ENCODE peak calls at places on chromosomes 3 and 15, in four cellular contexts. One of them, this sample, is unnamed.
A peak's percentile ranks its signal among the peaks of the same experiment; 100 is the strongest.

GRCh38 chr3:14423197-14423743 is 20.9 kb downstream of the SLC6A6 start:
- DNase-seq in tibial artery: no peak
- DNase-seq in stimulated activated CD4-positive, alpha-beta T cell treated with anti-CD3 and anti-CD28 coated beads, Interleukin-2, amount 100 ng/mL, for 48 hours: no peak
- DNase-seq in NCI-H2171: no peak
- DNase-seq in this sample: no peak

GRCh38 chr15:60442763-60443162 is 36.2 kb downstream of the ICE2 start:
- DNase-seq in tibial artery: no peak
- DNase-seq in stimulated activated CD4-positive, alpha-beta T cell treated with anti-CD3 and anti-CD28 coated beads, Interleukin-2, amount 100 ng/mL, for 48 hours: no peak
- DNase-seq in NCI-H2171: no peak
- DNase-seq in this sample: no peak

GRCh38 chr3:81728766-81729544 is 32.5 kb downstream of the GBE1 start:
- DNase-seq in tibial artery: no peak
- DNase-seq in stimulated activated CD4-positive, alpha-beta T cell treated with anti-CD3 and anti-CD28 coated beads, Interleukin-2, amount 100 ng/mL, for 48 hours: no peak
- DNase-seq in NCI-H2171: no peak
- DNase-seq in this sample: no peak

GRCh38 chr15:92848852-92849598 is 51.1 kb upstream of the CHD2 start:
- DNase-seq in tibial artery: no peak
- DNase-seq in stimulated activated CD4-positive, alpha-beta T cell treated with anti-CD3 and anti-CD28 coated beads, Interleukin-2, amount 100 ng/mL, for 48 hours: no peak
- DNase-seq in NCI-H2171: no peak
- DNase-seq in this sample: no peak

GRCh38 chr3:13352621-13353131 is 67.4 kb downstream of the NUP210 start:
- DNase-seq in tibial artery: no peak
- DNase-seq in stimulated activated CD4-positive, alpha-beta T cell treated with anti-CD3 and anti-CD28 coated beads, Interleukin-2, amount 100 ng/mL, for 48 hours: no peak
- DNase-seq in NCI-H2171: no peak
- DNase-seq in this sample: no peak

GRCh38 chr15:31558840-31559239 is 232.2 kb downstream of the KLF13 start:
- DNase-seq in tibial artery: no peak
- DNase-seq in stimulated activated CD4-positive, alpha-beta T cell treated with anti-CD3 and anti-CD28 coated beads, Interleukin-2, amount 100 ng/mL, for 48 hours: no peak
- DNase-seq in NCI-H2171: no peak
- DNase-seq in this sample: no peak

GRCh38 chr15:25182736-25183445 is 228.1 kb downstream of the SNRPN start:
- DNase-seq in tibial artery: peak; percentile 20
- DNase-seq in stimulated activated CD4-positive, alpha-beta T cell treated with anti-CD3 and anti-CD28 coated beads, Interleukin-2, amount 100 ng/mL, for 48 hours: no peak
- DNase-seq in NCI-H2171: no peak
- DNase-seq in this sample: no peak

GRCh38 chr3:194687638-194688206 is 2.0 kb downstream of the FAM43A start:
- DNase-seq in tibial artery: peak; percentile 75
- DNase-seq in stimulated activated CD4-positive, alpha-beta T cell treated with anti-CD3 and anti-CD28 coated beads, Interleukin-2, amount 100 ng/mL, for 48 hours: peak; percentile 64
- DNase-seq in NCI-H2171: no peak
- DNase-seq in this sample: no peak

GRCh38 chr3:102089904-102090492 is 240.7 kb downstream of the NFKBIZ start:
- DNase-seq in tibial artery: no peak
- DNase-seq in stimulated activated CD4-positive, alpha-beta T cell treated with anti-CD3 and anti-CD28 coated beads, Interleukin-2, amount 100 ng/mL, for 48 hours: no peak
- DNase-seq in NCI-H2171: no peak
- DNase-seq in this sample: no peak

GRCh38 chr3:27521179-27521871 is 37.1 kb upstream of the SLC4A7 start:
- DNase-seq in tibial artery: no peak
- DNase-seq in stimulated activated CD4-positive, alpha-beta T cell treated with anti-CD3 and anti-CD28 coated beads, Interleukin-2, amount 100 ng/mL, for 48 hours: no peak
- DNase-seq in NCI-H2171: no peak
- DNase-seq in this sample: peak; percentile 25

GRCh38 chr15:79028411-79028964 is 62.1 kb downstream of the RASGRF1 start:
- DNase-seq in tibial artery: no peak
- DNase-seq in stimulated activated CD4-positive, alpha-beta T cell treated with anti-CD3 and anti-CD28 coated beads, Interleukin-2, amount 100 ng/mL, for 48 hours: peak; percentile 44
- DNase-seq in NCI-H2171: no peak
- DNase-seq in this sample: no peak

GRCh38 chr3:5699313-5699712 is 511.8 kb downstream of the EDEM1 start:
- DNase-seq in tibial artery: no peak
- DNase-seq in stimulated activated CD4-positive, alpha-beta T cell treated with anti-CD3 and anti-CD28 coated beads, Interleukin-2, amount 100 ng/mL, for 48 hours: no peak
- DNase-seq in NCI-H2171: no peak
- DNase-seq in this sample: no peak

GRCh38 chr15:101128191-101128590 is 123.7 kb downstream of the CHSY1 start:
- DNase-seq in tibial artery: no peak
- DNase-seq in stimulated activated CD4-positive, alpha-beta T cell treated with anti-CD3 and anti-CD28 coated beads, Interleukin-2, amount 100 ng/mL, for 48 hours: no peak
- DNase-seq in NCI-H2171: no peak
- DNase-seq in this sample: peak; percentile 75

GRCh38 chr3:137121704-137122314 is 164.0 kb downstream of the IL20RB start:
- DNase-seq in tibial artery: no peak
- DNase-seq in stimulated activated CD4-positive, alpha-beta T cell treated with anti-CD3 and anti-CD28 coated beads, Interleukin-2, amount 100 ng/mL, for 48 hours: no peak
- DNase-seq in NCI-H2171: no peak
- DNase-seq in this sample: no peak

GRCh38 chr3:58898513-58898912 is 151.3 kb downstream of the CFAP20DC start:
- DNase-seq in tibial artery: no peak
- DNase-seq in stimulated activated CD4-positive, alpha-beta T cell treated with anti-CD3 and anti-CD28 coated beads, Interleukin-2, amount 100 ng/mL, for 48 hours: no peak
- DNase-seq in NCI-H2171: no peak
- DNase-seq in this sample: no peak

GRCh38 chr15:35168464-35168863 is 83.4 kb upstream of the NANOGP8 start:
- DNase-seq in tibial artery: no peak
- DNase-seq in stimulated activated CD4-positive, alpha-beta T cell treated with anti-CD3 and anti-CD28 coated beads, Interleukin-2, amount 100 ng/mL, for 48 hours: no peak
- DNase-seq in NCI-H2171: no peak
- DNase-seq in this sample: no peak

GRCh38 chr3:65030847-65031463 is 343.2 kb upstream of the ADAMTS9 start:
- DNase-seq in tibial artery: no peak
- DNase-seq in stimulated activated CD4-positive, alpha-beta T cell treated with anti-CD3 and anti-CD28 coated beads, Interleukin-2, amount 100 ng/mL, for 48 hours: no peak
- DNase-seq in NCI-H2171: no peak
- DNase-seq in this sample: no peak

GRCh38 chr3:186839874-186840641 is 2.5 kb upstream of the ADIPOQ start:
- DNase-seq in tibial artery: peak; percentile 90
- DNase-seq in stimulated activated CD4-positive, alpha-beta T cell treated with anti-CD3 and anti-CD28 coated beads, Interleukin-2, amount 100 ng/mL, for 48 hours: no peak
- DNase-seq in NCI-H2171: no peak
- DNase-seq in this sample: no peak

GRCh38 chr15:29887719-29888118 is 65.5 kb upstream of the TJP1 start:
- DNase-seq in tibial artery: no peak
- DNase-seq in stimulated activated CD4-positive, alpha-beta T cell treated with anti-CD3 and anti-CD28 coated beads, Interleukin-2, amount 100 ng/mL, for 48 hours: no peak
- DNase-seq in NCI-H2171: no peak
- DNase-seq in this sample: no peak

GRCh38 chr3:149471991-149472390 is 2.5 kb upstream of the TM4SF4 start:
- DNase-seq in tibial artery: no peak
- DNase-seq in stimulated activated CD4-positive, alpha-beta T cell treated with anti-CD3 and anti-CD28 coated beads, Interleukin-2, amount 100 ng/mL, for 48 hours: no peak
- DNase-seq in NCI-H2171: no peak
- DNase-seq in this sample: no peak

GRCh38 chr15:62244762-62245161 is 79.7 kb upstream of the C2CD4B start:
- DNase-seq in tibial artery: no peak
- DNase-seq in stimulated activated CD4-positive, alpha-beta T cell treated with anti-CD3 and anti-CD28 coated beads, Interleukin-2, amount 100 ng/mL, for 48 hours: no peak
- DNase-seq in NCI-H2171: no peak
- DNase-seq in this sample: no peak

This sample was measured in NCI-H446 treated with DMSO at 0.1 percent for 48 hours.